ENCODE peak calls at places on chromosomes 11 and 22, in ten cellular contexts. T, O, Y, B, M, X, E, I, C and N are unnamed samples.

GRCh38 chr11:69700278-69701140 is 3.3 kb downstream of the FGF19 start:
- DNase-seq in I (peak; percentile 86), X (peak; percentile 59), Y (no peak), O (no peak), B (peak; percentile 75), E (peak; percentile 77), M (no peak), T (peak; percentile 76), C (peak; percentile 90), N (peak; percentile 82)

GRCh38 chr11:33667819-33668467 is 32.7 kb downstream of the C11orf91 start:
- DNase-seq in B (no peak), X (no peak), M (no peak), O (no peak), Y (no peak), T (peak; percentile 45), E (no peak), C (no peak), I (no peak), N (no peak)

GRCh38 chr22:46061124-46061410 is 84.1 kb upstream of the WNT7B start:
- DNase-seq in X (peak; percentile 26), B (no peak), I (no peak), T (no peak), O (no peak), C (no peak), Y (no peak), E (no peak), M (no peak), N (no peak)

GRCh38 chr11:79259800-79260199 is 181.0 kb downstream of the TENM4 start:
- DNase-seq in I (no peak), O (no peak), M (no peak), X (no peak), B (no peak), C (no peak), T (no peak), E (no peak), Y (no peak), N (no peak)

GRCh38 chr11:20156280-20156875 is 3.9 kb downstream of the DBX1 start:
- DNase-seq in E (no peak), M (no peak), O (peak; percentile 54), C (no peak), Y (no peak), X (no peak), I (no peak), T (peak; percentile 87), B (no peak), N (peak; percentile 55)

GRCh38 chr11:133064152-133064877 is 468.0 kb downstream of the OPCML start:
- DNase-seq in E (peak; percentile 5), C (peak; percentile 76), Y (no peak), I (peak; percentile 85), X (peak; percentile 76), M (no peak), B (peak; percentile 48), O (no peak), T (peak; percentile 88), N (peak; percentile 65)

GRCh38 chr11:65066805-65067291 is 8.5 kb upstream of the NAALADL1 start:
- DNase-seq in X (no peak), Y (no peak), O (no peak), B (no peak), I (no peak), T (peak; percentile 64), M (no peak), E (no peak), C (no peak), N (no peak)

GRCh38 chr22:26570864-26571525 is 18.9 kb downstream of the TPST2 start:
- DNase-seq in C (no peak), T (no peak), Y (no peak), B (no peak), I (peak; percentile 53), M (no peak), E (no peak), O (no peak), X (no peak), N (no peak)

GRCh38 chr11:64809781-64810241 is 540 bp downstream of the MEN1 start:
- DNase-seq in O (no peak), E (peak; percentile 17), Y (no peak), B (no peak), I (no peak), C (no peak), X (no peak), M (no peak), T (peak; percentile 71), N (peak; percentile 87)

GRCh38 chr22:50014053-50014501 is 1.5 kb upstream of the IL17REL start:
- DNase-seq in C (no peak), B (no peak), T (peak; percentile 49), I (no peak), X (peak; percentile 61), O (no peak), M (no peak), Y (no peak), E (no peak), N (no peak)

GRCh38 chr11:78351193-78351592 is 66.4 kb downstream of the GAB2 start:
- DNase-seq in O (no peak), C (no peak), M (no peak), B (no peak), Y (no peak), T (no peak), I (no peak), E (no peak), X (no peak), N (no peak)

GRCh38 chr11:46701078-46701654 is 335 bp downstream of the ZNF408 start:
- DNase-seq in Y (no peak), E (no peak), M (no peak), X (no peak), I (no peak), B (no peak), O (no peak), C (no peak), T (no peak), N (no peak)

GRCh38 chr11:34501962-34502361 is 11.6 kb downstream of the ELF5 start:
- DNase-seq in Y (no peak), X (no peak), I (no peak), C (no peak), B (no peak), O (no peak), T (no peak), M (no peak), E (no peak), N (no peak)

GRCh38 chr11:117946842-117947526 is 17.8 kb upstream of the TMPRSS13 start:
- DNase-seq in I (peak; percentile 89), B (peak; percentile 91), T (peak; percentile 99), M (peak; percentile 62), E (peak; percentile 91), X (peak; percentile 93), Y (peak; percentile 77), C (peak; percentile 84), O (peak; percentile 88), N (peak; percentile 81)

GRCh38 chr11:76661835-76662434 is 8.6 kb downstream of the LRRC32 start:
- DNase-seq in E (no peak), X (peak; percentile 53), B (no peak), O (no peak), Y (no peak), T (no peak), C (no peak), I (peak; percentile 17), M (no peak), N (peak; percentile 24)

GRCh38 chr11:67644042-67644441 is 4.5 kb upstream of the TBX10 start:
- DNase-seq in X (no peak), C (no peak), E (no peak), Y (no peak), B (no peak), I (no peak), T (peak; percentile 45), M (no peak), O (no peak), N (no peak)

GRCh38 chr11:67646535-67647336 is 3.8 kb downstream of the ACY3 start:
- DNase-seq in I (no peak), M (no peak), E (no peak), Y (peak; percentile 33), X (no peak), O (peak; percentile 25), B (no peak), T (no peak), C (no peak), N (peak; percentile 80)

GRCh38 chr11:67645521-67646457 is 4.7 kb downstream of the ACY3 start:
- DNase-seq in I (no peak), B (no peak), C (no peak), O (no peak), Y (no peak), E (no peak), M (no peak), X (no peak), T (peak; percentile 56), N (peak; percentile 74)

GRCh38 chr11:67642490-67643120 is 3.0 kb upstream of the TBX10 start:
- DNase-seq in M (no peak), B (no peak), C (no peak), I (no peak), E (no peak), O (no peak), T (no peak), Y (no peak), X (peak; percentile 19), N (no peak)

GRCh38 chr11:67644472-67645418 is 5.2 kb upstream of the TBX10 start:
- DNase-seq in C (no peak), I (no peak), T (peak; percentile 56), E (no peak), O (no peak), X (peak; percentile 2), M (no peak), Y (no peak), B (no peak), N (no peak)
- H3K27ac ChIP-seq in C (no peak overlapping the region), I (no peak overlapping the region), T (no peak overlapping the region), E (no peak overlapping the region), O (no peak overlapping the region), X (no peak overlapping the region), M (no peak overlapping the region), Y (no peak overlapping the region), B (no peak overlapping the region), N (peak overlapping the region; percentile 61)

GRCh38 chr11:2167141-2168045 is 4.2 kb downstream of the TH start:
- DNase-seq in C (no peak), T (no peak), E (no peak), Y (no peak), I (no peak), B (no peak), M (no peak), X (no peak), O (no peak), N (no peak)
- H3K27me3 ChIP-seq in C (no peaks in the 10 kb centered on the region), T (no peaks in the 10 kb centered on the region), E (peaks cover 6% of the 10 kb centered on the region), Y (no peaks in the 10 kb centered on the region), I (peaks cover 24% of the 10 kb centered on the region), B (peaks cover 16% of the 10 kb centered on the region), M (peaks cover 32% of the 10 kb centered on the region), X (peaks cover 33% of the 10 kb centered on the region), O (no peaks in the 10 kb centered on the region), N (no peaks in the 10 kb centered on the region)

DNA sequence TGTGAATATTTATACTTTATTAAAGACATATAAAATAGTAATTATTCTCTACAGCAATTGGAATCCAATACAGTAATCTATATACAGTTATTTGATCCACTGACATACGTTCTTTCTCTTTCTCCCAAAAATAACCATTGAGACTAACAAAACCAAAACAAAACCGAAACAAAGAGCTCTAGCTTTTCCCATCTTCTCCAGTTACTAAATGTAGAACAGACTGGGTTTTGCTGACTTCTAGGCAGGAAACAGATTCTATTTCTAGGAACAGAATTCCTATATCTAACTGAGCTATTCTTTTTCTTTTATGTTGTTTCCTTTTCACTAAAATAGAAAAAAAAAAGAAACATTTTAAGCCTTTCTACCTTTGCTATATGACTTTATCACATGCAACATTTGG is 80.1 kb downstream of the PACS1 start:
- DNase-seq in I (no peak), M (no peak), O (no peak), B (peak; percentile 8), Y (no peak), T (no peak), E (no peak), C (no peak), X (no peak), N (no peak)
- H3K27ac ChIP-seq in I (peak overlapping the region; percentile 13), M (no peak overlapping the region), O (no peak overlapping the region), B (no peak overlapping the region), Y (no peak overlapping the region), T (no peak overlapping the region), E (no peak overlapping the region), C (no peak overlapping the region), X (no peak overlapping the region), N (no peak overlapping the region)

GRCh38 chr11:32426192-32426591 is 9.1 kb downstream of the WT1 start:
- DNase-seq in B (no peak), E (no peak), C (no peak), M (no peak), Y (no peak), I (no peak), X (no peak), O (no peak), T (peak; percentile 62), N (no peak)
- H3K27me3 ChIP-seq in B (peaks cover 63% of the 10 kb centered on the region), E (no peaks in the 10 kb centered on the region), C (peaks cover 5% of the 10 kb centered on the region), M (peaks cover 58% of the 10 kb centered on the region), Y (peaks cover 19% of the 10 kb centered on the region), I (peaks cover 39% of the 10 kb centered on the region), X (peaks cover 51% of the 10 kb centered on the region), O (peaks cover 12% of the 10 kb centered on the region), T (peaks cover 65% of the 10 kb centered on the region), N (no peaks in the 10 kb centered on the region)